ENCODE peak calls at places on chromosomes 11 and 22, in seven cellular contexts. S is HuH-7.5; N is posterior vena cava; Q is activated CD8-positive, alpha-beta memory T cell treated with anti-CD3 and anti-CD28 coated beads, Interleukin-2, amount 50 U/mL, for 48 hours; I is effector memory CD4-positive, alpha-beta T cell; L is kidney; P is EL. M is an unnamed sample.

GRCh38 chr11:2554338-2555240 is 109.8 kb downstream of the KCNQ1 start:
- DNase-seq in S (no peak), I (no peak), N (peak; percentile 46), L (peak; percentile 56), Q (no peak), P (no peak), M (no peak)

GRCh38 chr11:108985611-108986279 is 320.9 kb downstream of the DDX10 start:
- DNase-seq in N (no peak), S (no peak), P (peak; percentile 71), L (no peak), I (no peak), Q (no peak), M (no peak)

GRCh38 chr11:130325691-130326090 is 11.0 kb upstream of the ZBTB44 start:
- DNase-seq in S (no peak), Q (no peak), P (no peak), N (no peak), L (no peak), I (no peak), M (no peak)

GRCh38 chr11:119192111-119192510 is 6.8 kb downstream of the NHERF4 start:
- DNase-seq in L (no peak), I (no peak), N (peak; percentile 19), S (no peak), Q (no peak), P (no peak), M (no peak)

GRCh38 chr11:119338946-119339580 is 1.6 kb downstream of the C1QTNF5 start:
- DNase-seq in N (no peak), I (no peak), S (no peak), L (peak; percentile 70), P (no peak), Q (peak; percentile 56), M (no peak)

GRCh38 chr11:133219543-133219942 is 312.8 kb downstream of the OPCML start:
- DNase-seq in S (no peak), N (no peak), P (no peak), Q (no peak), L (no peak), I (no peak), M (no peak)

GRCh38 chr11:89613916-89614315 is 96.2 kb upstream of the TRIM77 start:
- DNase-seq in N (no peak), I (no peak), L (no peak), P (no peak), Q (no peak), S (no peak), M (no peak)

GRCh38 chr11:65591939-65592814 is 3.4 kb downstream of the KCNK7 start:
- DNase-seq in L (peak; percentile 84), P (no peak), Q (no peak), N (peak; percentile 93), S (no peak), I (no peak), M (no peak)

GRCh38 chr22:46437990-46438389 is 99.4 kb downstream of the CELSR1 start:
- DNase-seq in L (no peak), I (no peak), P (no peak), N (no peak), Q (no peak), S (no peak), M (no peak)

GRCh38 chr11:57427692-57428082 is 766 bp upstream of the SLC43A3 start:
- DNase-seq in L (no peak), I (no peak), Q (no peak), P (no peak), N (peak; percentile 91), S (no peak), M (no peak)

GRCh38 chr11:75270896-75271415 is 30.4 kb downstream of the TPBGL start:
- DNase-seq in S (no peak), L (peak; percentile 12), N (peak; percentile 32), I (no peak), Q (no peak), P (peak; percentile 19), M (no peak)

GRCh38 chr11:6612816-6613136 is 760 bp upstream of the TAF10 start:
- DNase-seq in Q (no peak), N (no peak), I (peak; percentile 23), L (peak; percentile 49), S (no peak), P (no peak), M (no peak)

GRCh38 chr11:126669416-126669815 is 313.9 kb downstream of the ST3GAL4 start:
- DNase-seq in S (no peak), Q (no peak), N (no peak), L (no peak), I (no peak), P (peak; percentile 29), M (no peak)

GRCh38 chr11:32297629-32298028 is 137.7 kb downstream of the WT1 start:
- DNase-seq in I (no peak), L (no peak), S (no peak), P (peak; percentile 41), N (no peak), Q (no peak), M (no peak)

GRCh38 chr11:77819921-77820564 is 479 bp downstream of the RSF1 start:
- DNase-seq in S (peak; percentile 9), P (peak; percentile 49), N (peak; percentile 83), I (peak; percentile 28), L (peak; percentile 89), Q (peak; percentile 68), M (no peak)

GRCh38 chr11:34825670-34826383 is 90.4 kb downstream of the APIP start:
- DNase-seq in Q (no peak), N (no peak), L (no peak), I (no peak), P (no peak), S (no peak), M (no peak)

GRCh38 chr11:112410325-112410724 is 149.7 kb upstream of the PLET1 start:
- DNase-seq in S (no peak), I (no peak), L (no peak), P (no peak), N (no peak), Q (no peak), M (no peak)

GRCh38 chr22:50530280-50530856 is 556 bp upstream of the TYMP start:
- DNase-seq in Q (peak; percentile 86), S (no peak), L (no peak), N (peak; percentile 97), P (peak; percentile 85), I (peak; percentile 38), M (no peak)

GRCh38 chr11:17978553-17979287 is 34.1 kb downstream of the SERGEF start:
- DNase-seq in I (no peak), N (no peak), S (peak; percentile 44), P (peak; percentile 47), L (no peak), Q (no peak), M (peak; percentile 22)

GRCh38 chr11:115930886-115931537 is 426.8 kb upstream of the CADM1 start:
- DNase-seq in I (no peak), N (no peak), P (no peak), Q (no peak), L (no peak), S (no peak), M (no peak)

GRCh38 chr11:57338152-57338551 is at the start of gene P2RX3:
- DNase-seq in I (no peak), Q (no peak), N (peak; percentile 47), P (no peak), L (no peak), S (no peak), M (no peak)

GRCh38 chr22:28883657-28883916 is 215 bp downstream of the ZNRF3 start:
- DNase-seq in S (no peak), P (no peak), Q (no peak), N (no peak), L (no peak), I (no peak), M (no peak)